ENCODE peak calls at places on chromosomes 5 and 9, in ten cellular contexts. One of them, this sample, is unnamed. For H3K4me1, the result is how much of the 10 kb centered on the place peaks cover.

GRCh38 chr5:136364307-136364706 is 1.0 kb downstream of the TRPC7 start:
- DNase-seq in heart left ventricle: no peak
- DNase-seq in cardiac muscle cell: no peak
- DNase-seq in neuronal stem cell: no peak
- DNase-seq in stomach: no peak
- DNase-seq in tibial artery: no peak
- DNase-seq in CD4-positive, CD25-positive, alpha-beta regulatory T cell: no peak
- DNase-seq in aorta: no peak
- DNase-seq in vagina: no peak
- DNase-seq in lung: no peak
- DNase-seq in this sample: no peak

GRCh38 chr5:148970228-148970627 is 92.6 kb downstream of the SH3TC2 start:
- DNase-seq in heart left ventricle: peak
- DNase-seq in cardiac muscle cell: no peak
- DNase-seq in neuronal stem cell: no peak
- DNase-seq in stomach: peak
- DNase-seq in tibial artery: peak
- DNase-seq in CD4-positive, CD25-positive, alpha-beta regulatory T cell: no peak
- DNase-seq in aorta: no peak
- DNase-seq in vagina: no peak
- DNase-seq in lung: peak
- DNase-seq in this sample: no peak

GRCh38 chr5:31641059-31641458 is 2.1 kb downstream of the PDZD2 start:
- DNase-seq in heart left ventricle: no peak
- DNase-seq in cardiac muscle cell: no peak
- DNase-seq in neuronal stem cell: no peak
- DNase-seq in stomach: no peak
- DNase-seq in tibial artery: no peak
- DNase-seq in CD4-positive, CD25-positive, alpha-beta regulatory T cell: no peak
- DNase-seq in aorta: no peak
- DNase-seq in vagina: no peak
- DNase-seq in lung: no peak
- DNase-seq in this sample: no peak

GRCh38 chr9:82665324-82665723 is 397.6 kb downstream of the RASEF start:
- DNase-seq in heart left ventricle: no peak
- DNase-seq in cardiac muscle cell: no peak
- DNase-seq in neuronal stem cell: no peak
- DNase-seq in stomach: no peak
- DNase-seq in tibial artery: no peak
- DNase-seq in CD4-positive, CD25-positive, alpha-beta regulatory T cell: no peak
- DNase-seq in aorta: no peak
- DNase-seq in vagina: no peak
- DNase-seq in lung: no peak
- DNase-seq in this sample: no peak

GRCh38 chr5:37615184-37615583 is 224.7 kb downstream of the GDNF start:
- DNase-seq in heart left ventricle: no peak
- DNase-seq in cardiac muscle cell: peak
- DNase-seq in neuronal stem cell: no peak
- DNase-seq in stomach: no peak
- DNase-seq in tibial artery: no peak
- DNase-seq in CD4-positive, CD25-positive, alpha-beta regulatory T cell: no peak
- DNase-seq in aorta: no peak
- DNase-seq in vagina: no peak
- DNase-seq in lung: no peak
- DNase-seq in this sample: no peak

GRCh38 chr5:128436825-128437224 is 101.2 kb downstream of the FBN2 start:
- DNase-seq in heart left ventricle: no peak
- DNase-seq in cardiac muscle cell: peak
- DNase-seq in neuronal stem cell: no peak
- DNase-seq in stomach: no peak
- DNase-seq in tibial artery: no peak
- DNase-seq in CD4-positive, CD25-positive, alpha-beta regulatory T cell: no peak
- DNase-seq in aorta: no peak
- DNase-seq in vagina: no peak
- DNase-seq in lung: no peak
- DNase-seq in this sample: no peak

GRCh38 chr5:150789943-150790611 is 11.5 kb downstream of the SMIM3 start:
- DNase-seq in heart left ventricle: no peak
- DNase-seq in cardiac muscle cell: peak
- DNase-seq in neuronal stem cell: no peak
- DNase-seq in stomach: no peak
- DNase-seq in tibial artery: peak
- DNase-seq in CD4-positive, CD25-positive, alpha-beta regulatory T cell: no peak
- DNase-seq in aorta: no peak
- DNase-seq in vagina: no peak
- DNase-seq in lung: peak
- DNase-seq in this sample: no peak

GRCh38 chr5:428754-429452 is 14.1 kb upstream of the EXOC3 start:
- DNase-seq in heart left ventricle: no peak
- DNase-seq in cardiac muscle cell: no peak
- DNase-seq in neuronal stem cell: no peak
- DNase-seq in stomach: peak
- DNase-seq in tibial artery: no peak
- DNase-seq in CD4-positive, CD25-positive, alpha-beta regulatory T cell: no peak
- DNase-seq in aorta: peak
- DNase-seq in vagina: no peak
- DNase-seq in lung: no peak
- DNase-seq in this sample: no peak

GRCh38 chr5:72077390-72077789 is 29.9 kb upstream of the MAP1B start:
- DNase-seq in heart left ventricle: no peak
- DNase-seq in cardiac muscle cell: no peak
- DNase-seq in neuronal stem cell: no peak
- DNase-seq in stomach: no peak
- DNase-seq in tibial artery: no peak
- DNase-seq in CD4-positive, CD25-positive, alpha-beta regulatory T cell: no peak
- DNase-seq in aorta: no peak
- DNase-seq in vagina: no peak
- DNase-seq in lung: no peak
- DNase-seq in this sample: no peak

GRCh38 chr5:72071906-72072305 is 35.4 kb upstream of the MAP1B start:
- DNase-seq in heart left ventricle: no peak
- DNase-seq in cardiac muscle cell: no peak
- DNase-seq in neuronal stem cell: no peak
- DNase-seq in stomach: no peak
- DNase-seq in tibial artery: no peak
- DNase-seq in CD4-positive, CD25-positive, alpha-beta regulatory T cell: no peak
- DNase-seq in aorta: no peak
- DNase-seq in vagina: no peak
- DNase-seq in lung: no peak
- DNase-seq in this sample: no peak

GRCh38 chr5:72074238-72074637 is 33.0 kb upstream of the MAP1B start:
- DNase-seq in heart left ventricle: no peak
- DNase-seq in cardiac muscle cell: no peak
- DNase-seq in neuronal stem cell: no peak
- DNase-seq in stomach: no peak
- DNase-seq in tibial artery: no peak
- DNase-seq in CD4-positive, CD25-positive, alpha-beta regulatory T cell: no peak
- DNase-seq in aorta: no peak
- DNase-seq in vagina: no peak
- DNase-seq in lung: no peak
- DNase-seq in this sample: no peak

GRCh38 chr5:72079288-72079687 is 28.0 kb upstream of the MAP1B start:
- DNase-seq in heart left ventricle: peak
- DNase-seq in cardiac muscle cell: peak
- DNase-seq in neuronal stem cell: no peak
- DNase-seq in stomach: no peak
- DNase-seq in tibial artery: no peak
- DNase-seq in CD4-positive, CD25-positive, alpha-beta regulatory T cell: no peak
- DNase-seq in aorta: no peak
- DNase-seq in vagina: no peak
- DNase-seq in lung: no peak
- DNase-seq in this sample: peak

DNA sequence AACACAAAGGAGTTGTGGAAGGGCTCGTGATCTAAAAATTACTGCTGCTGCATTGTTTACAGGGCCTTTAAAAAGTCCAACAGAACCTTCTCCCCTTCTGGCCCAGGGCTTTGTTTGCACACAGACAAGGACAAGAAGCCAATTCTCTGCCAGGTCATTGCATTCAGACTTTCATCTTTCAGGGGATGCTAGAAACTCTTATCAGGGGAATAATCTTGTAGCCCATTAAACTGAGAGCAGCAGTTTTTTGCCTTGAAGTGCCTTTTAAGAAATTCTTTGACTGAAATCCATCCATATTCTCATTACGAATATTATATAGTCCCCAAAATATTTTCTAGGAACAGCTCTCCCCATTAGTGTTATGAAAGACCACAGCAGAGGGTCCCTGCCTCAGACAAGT is 30.4 kb upstream of the MAP1B start:
- DNase-seq in heart left ventricle: no peak
- DNase-seq in cardiac muscle cell: no peak
- DNase-seq in neuronal stem cell: no peak
- DNase-seq in stomach: no peak
- DNase-seq in tibial artery: no peak
- DNase-seq in CD4-positive, CD25-positive, alpha-beta regulatory T cell: no peak
- DNase-seq in aorta: no peak
- DNase-seq in vagina: no peak
- DNase-seq in lung: no peak
- DNase-seq in this sample: no peak
- H3K4me3 ChIP-seq in heart left ventricle: no peak
- H3K4me3 ChIP-seq in cardiac muscle cell: no peak
- H3K4me3 ChIP-seq in neuronal stem cell: no peak
- H3K4me3 ChIP-seq in stomach: no peak
- H3K4me3 ChIP-seq in tibial artery: no peak
- H3K4me3 ChIP-seq in CD4-positive, CD25-positive, alpha-beta regulatory T cell: no peak
- H3K4me3 ChIP-seq in aorta: no peak
- H3K4me3 ChIP-seq in vagina: no peak
- H3K4me3 ChIP-seq in lung: no peak
- H3K4me3 ChIP-seq in this sample: no peak

GRCh38 chr9:131936929-131937328 is 142.7 kb downstream of the MED27 start:
- DNase-seq in heart left ventricle: no peak
- DNase-seq in cardiac muscle cell: no peak
- DNase-seq in neuronal stem cell: no peak
- DNase-seq in stomach: no peak
- DNase-seq in tibial artery: no peak
- DNase-seq in CD4-positive, CD25-positive, alpha-beta regulatory T cell: no peak
- DNase-seq in aorta: no peak
- DNase-seq in vagina: no peak
- DNase-seq in lung: no peak
- DNase-seq in this sample: no peak
- H3K4me1 ChIP-seq in heart left ventricle: under half
- H3K4me1 ChIP-seq in cardiac muscle cell: under half
- H3K4me1 ChIP-seq in neuronal stem cell: under half
- H3K4me1 ChIP-seq in stomach: under half
- H3K4me1 ChIP-seq in tibial artery: under half
- H3K4me1 ChIP-seq in CD4-positive, CD25-positive, alpha-beta regulatory T cell: under half
- H3K4me1 ChIP-seq in aorta: under half
- H3K4me1 ChIP-seq in vagina: under half
- H3K4me1 ChIP-seq in lung: under half
- H3K4me1 ChIP-seq in this sample: under half

GRCh38 chr9:86352440-86353106 is 1.6 kb downstream of the TUT7 start:
- DNase-seq in heart left ventricle: no peak
- DNase-seq in cardiac muscle cell: peak
- DNase-seq in neuronal stem cell: no peak
- DNase-seq in stomach: no peak
- DNase-seq in tibial artery: no peak
- DNase-seq in CD4-positive, CD25-positive, alpha-beta regulatory T cell: peak
- DNase-seq in aorta: no peak
- DNase-seq in vagina: no peak
- DNase-seq in lung: no peak
- DNase-seq in this sample: no peak
- H3K4me3 ChIP-seq in heart left ventricle: peak
- H3K4me3 ChIP-seq in cardiac muscle cell: peak
- H3K4me3 ChIP-seq in neuronal stem cell: no peak
- H3K4me3 ChIP-seq in stomach: peak
- H3K4me3 ChIP-seq in tibial artery: peak
- H3K4me3 ChIP-seq in CD4-positive, CD25-positive, alpha-beta regulatory T cell: peak
- H3K4me3 ChIP-seq in aorta: no peak
- H3K4me3 ChIP-seq in vagina: no peak
- H3K4me3 ChIP-seq in lung: no peak
- H3K4me3 ChIP-seq in this sample: peak

GRCh38 chr5:124660229-124661093 is 86.0 kb downstream of the ZNF608 start:
- DNase-seq in heart left ventricle: no peak
- DNase-seq in cardiac muscle cell: peak
- DNase-seq in neuronal stem cell: no peak
- DNase-seq in stomach: no peak
- DNase-seq in tibial artery: no peak
- DNase-seq in CD4-positive, CD25-positive, alpha-beta regulatory T cell: no peak
- DNase-seq in aorta: no peak
- DNase-seq in vagina: no peak
- DNase-seq in lung: peak
- DNase-seq in this sample: no peak

GRCh38 chr5:124662261-124662781 is 84.1 kb downstream of the ZNF608 start:
- DNase-seq in heart left ventricle: no peak
- DNase-seq in cardiac muscle cell: no peak
- DNase-seq in neuronal stem cell: peak
- DNase-seq in stomach: no peak
- DNase-seq in tibial artery: no peak
- DNase-seq in CD4-positive, CD25-positive, alpha-beta regulatory T cell: no peak
- DNase-seq in aorta: no peak
- DNase-seq in vagina: no peak
- DNase-seq in lung: no peak
- DNase-seq in this sample: no peak

GRCh38 chr5:124663101-124663506 is 83.3 kb downstream of the ZNF608 start:
- DNase-seq in heart left ventricle: no peak
- DNase-seq in cardiac muscle cell: no peak
- DNase-seq in neuronal stem cell: no peak
- DNase-seq in stomach: no peak
- DNase-seq in tibial artery: no peak
- DNase-seq in CD4-positive, CD25-positive, alpha-beta regulatory T cell: no peak
- DNase-seq in aorta: no peak
- DNase-seq in vagina: no peak
- DNase-seq in lung: no peak
- DNase-seq in this sample: no peak

GRCh38 chr5:124659798-124660197 is 86.6 kb downstream of the ZNF608 start:
- DNase-seq in heart left ventricle: no peak
- DNase-seq in cardiac muscle cell: no peak
- DNase-seq in neuronal stem cell: no peak
- DNase-seq in stomach: no peak
- DNase-seq in tibial artery: no peak
- DNase-seq in CD4-positive, CD25-positive, alpha-beta regulatory T cell: no peak
- DNase-seq in aorta: no peak
- DNase-seq in vagina: no peak
- DNase-seq in lung: no peak
- DNase-seq in this sample: no peak

DNA sequence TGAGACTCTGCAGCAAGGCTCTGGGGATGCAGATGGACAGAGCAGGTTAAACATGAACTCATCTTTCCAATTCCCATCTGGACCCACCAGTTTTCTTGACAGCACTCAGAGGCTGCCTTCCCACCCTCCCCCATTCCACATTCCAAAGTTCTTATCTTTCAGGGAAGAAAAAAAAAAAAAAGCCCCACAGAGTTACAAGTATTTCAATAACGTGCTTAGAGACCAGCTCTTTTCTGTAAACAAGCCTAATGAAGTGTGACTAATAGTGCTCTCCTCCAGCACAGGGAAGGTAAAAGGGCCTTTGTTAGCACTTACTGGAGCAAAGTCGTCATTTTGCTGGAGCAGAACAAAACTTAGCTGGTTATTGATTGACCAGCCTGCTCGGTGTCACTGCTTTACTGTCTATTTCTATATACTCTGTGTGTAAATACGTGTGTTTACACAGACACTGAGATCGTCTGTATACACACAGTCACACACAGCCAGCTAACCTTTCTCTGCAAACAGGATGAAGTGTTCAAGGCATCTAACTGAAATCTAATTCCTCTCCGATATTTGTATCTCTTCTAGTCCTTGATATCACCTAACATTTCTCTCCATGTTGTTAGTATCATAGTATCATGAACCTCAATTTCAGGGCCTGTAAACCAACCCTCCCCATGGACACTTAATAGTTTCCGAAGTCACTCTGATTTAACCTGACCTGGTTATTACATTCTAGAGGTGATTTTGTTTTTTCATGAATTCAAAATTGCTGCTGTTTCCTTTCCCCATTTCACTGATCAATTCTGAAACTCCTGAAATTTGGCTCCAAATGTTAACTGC is 84.9 kb downstream of the ZNF608 start:
- DNase-seq in heart left ventricle: no peak
- DNase-seq in cardiac muscle cell: peak
- DNase-seq in neuronal stem cell: peak
- DNase-seq in stomach: peak
- DNase-seq in tibial artery: no peak
- DNase-seq in CD4-positive, CD25-positive, alpha-beta regulatory T cell: no peak
- DNase-seq in aorta: no peak
- DNase-seq in vagina: no peak
- DNase-seq in lung: no peak
- DNase-seq in this sample: no peak
- H3K4me1 ChIP-seq in heart left ventricle: under half
- H3K4me1 ChIP-seq in cardiac muscle cell: half or more
- H3K4me1 ChIP-seq in neuronal stem cell: half or more
- H3K4me1 ChIP-seq in stomach: half or more
- H3K4me1 ChIP-seq in tibial artery: under half
- H3K4me1 ChIP-seq in CD4-positive, CD25-positive, alpha-beta regulatory T cell: under half
- H3K4me1 ChIP-seq in aorta: under half
- H3K4me1 ChIP-seq in vagina: under half
- H3K4me1 ChIP-seq in lung: under half
- H3K4me1 ChIP-seq in this sample: half or more